ENCODE peak calls at places on chromosomes 13 and 19, in five cellular contexts. D, C, Q, F and E are unnamed samples.

GRCh38 chr19:15673176-15673654 is 328 bp downstream of the CYP4F12 start:
- DNase-seq in Q (no peak), C (no peak), D (no peak), F (no peak), E (no peak)

GRCh38 chr13:41930154-41930553 is 30.8 kb downstream of the VWA8 start:
- DNase-seq in Q (no peak), D (no peak), C (no peak), F (no peak), E (no peak)

GRCh38 chr13:99174533-99175100 is 26.0 kb upstream of the UBAC2 start:
- DNase-seq in C (no peak), F (peak; percentile 17), Q (no peak), D (no peak), E (no peak)

GRCh38 chr19:32181356-32181920 is 164.0 kb upstream of the ZNF507 start:
- DNase-seq in C (no peak), F (no peak), Q (no peak), D (no peak), E (no peak)

GRCh38 chr19:50356691-50357177 is 8.7 kb downstream of the NAPSA start:
- DNase-seq in Q (no peak), D (no peak), C (no peak), F (no peak), E (no peak)

GRCh38 chr19:58543826-58544590 is at the start of gene TRIM28:
- DNase-seq in C (peak; percentile 100), F (peak; percentile 99), D (peak; percentile 98), Q (peak; percentile 99), E (peak; percentile 97)

GRCh38 chr13:113049521-113049941 is 56.1 kb upstream of the F7 start:
- DNase-seq in C (peak; percentile 28), Q (no peak), F (no peak), D (no peak), E (no peak)

GRCh38 chr13:85798999-85799646 is at the start of gene SLITRK6:
- DNase-seq in Q (peak; percentile 19), F (peak; percentile 77), D (peak; percentile 11), C (no peak), E (no peak)

GRCh38 chr13:39105110-39105509 is 66.9 kb downstream of the NHLRC3 start:
- DNase-seq in F (no peak), C (no peak), D (no peak), Q (no peak), E (no peak)

GRCh38 chr19:39032164-39032918 is at the start of gene FBXO27:
- DNase-seq in D (no peak), F (peak; percentile 12), C (no peak), Q (peak; percentile 37), E (no peak)